ENCODE peak calls at places on chromosomes 1 and 21, in seven cellular contexts. One of them, this sample, is unnamed.

GRCh38 chr1:231808116-231808515 is 181.5 kb downstream of the DISC1 start:
- DNase-seq in HuH-7.5: no peak
- DNase-seq in erythroblast: no peak
- DNase-seq in astrocyte of the spinal cord: no peak
- DNase-seq in T follicular helper cell: no peak
- DNase-seq in Panc1: no peak
- DNase-seq in iris pigment epithelial cell: no peak
- DNase-seq in this sample: no peak

GRCh38 chr1:184242507-184242943 is 144.3 kb upstream of the C1orf21 start:
- DNase-seq in erythroblast: peak; percentile 27
- DNase-seq in astrocyte of the spinal cord: peak; percentile 61
- DNase-seq in HuH-7.5: no peak
- DNase-seq in Panc1: no peak
- DNase-seq in iris pigment epithelial cell: peak; percentile 86
- DNase-seq in T follicular helper cell: no peak
- DNase-seq in this sample: no peak

GRCh38 chr1:160128636-160129035 is 13.1 kb downstream of the ATP1A2 start:
- DNase-seq in Panc1: no peak
- DNase-seq in astrocyte of the spinal cord: no peak
- DNase-seq in erythroblast: no peak
- DNase-seq in iris pigment epithelial cell: no peak
- DNase-seq in T follicular helper cell: no peak
- DNase-seq in HuH-7.5: no peak
- DNase-seq in this sample: no peak

GRCh38 chr1:94660994-94661393 is 119.4 kb upstream of the F3 start:
- DNase-seq in Panc1: no peak
- DNase-seq in HuH-7.5: no peak
- DNase-seq in astrocyte of the spinal cord: no peak
- DNase-seq in T follicular helper cell: no peak
- DNase-seq in erythroblast: no peak
- DNase-seq in iris pigment epithelial cell: no peak
- DNase-seq in this sample: no peak

GRCh38 chr1:27650527-27651175 is 15.7 kb upstream of the FGR start:
- DNase-seq in Panc1: no peak
- DNase-seq in astrocyte of the spinal cord: peak; percentile 68
- DNase-seq in T follicular helper cell: no peak
- DNase-seq in erythroblast: no peak
- DNase-seq in iris pigment epithelial cell: peak; percentile 59
- DNase-seq in HuH-7.5: no peak
- DNase-seq in this sample: peak; percentile 55

GRCh38 chr1:167092653-167093052 is 1.2 kb upstream of the STYXL2 start:
- DNase-seq in erythroblast: no peak
- DNase-seq in astrocyte of the spinal cord: no peak
- DNase-seq in Panc1: no peak
- DNase-seq in T follicular helper cell: no peak
- DNase-seq in HuH-7.5: no peak
- DNase-seq in iris pigment epithelial cell: no peak
- DNase-seq in this sample: no peak

GRCh38 chr21:37742532-37742931 is 173.7 kb downstream of the KCNJ6 start:
- DNase-seq in Panc1: no peak
- DNase-seq in astrocyte of the spinal cord: no peak
- DNase-seq in HuH-7.5: no peak
- DNase-seq in T follicular helper cell: no peak
- DNase-seq in iris pigment epithelial cell: peak; percentile 7
- DNase-seq in erythroblast: no peak
- DNase-seq in this sample: no peak

GRCh38 chr1:5647226-5647625 is 345.0 kb downstream of the NPHP4 start:
- DNase-seq in HuH-7.5: no peak
- DNase-seq in astrocyte of the spinal cord: no peak
- DNase-seq in erythroblast: no peak
- DNase-seq in Panc1: no peak
- DNase-seq in iris pigment epithelial cell: no peak
- DNase-seq in T follicular helper cell: no peak
- DNase-seq in this sample: no peak

GRCh38 chr1:43708006-43708412 is 673 bp downstream of the ST3GAL3 start:
- DNase-seq in T follicular helper cell: no peak
- DNase-seq in Panc1: no peak
- DNase-seq in erythroblast: no peak
- DNase-seq in astrocyte of the spinal cord: peak; percentile 56
- DNase-seq in iris pigment epithelial cell: peak; percentile 62
- DNase-seq in HuH-7.5: no peak
- DNase-seq in this sample: no peak

GRCh38 chr21:39007985-39008384 is 175.3 kb downstream of the PSMG1 start:
- DNase-seq in T follicular helper cell: no peak
- DNase-seq in HuH-7.5: no peak
- DNase-seq in iris pigment epithelial cell: no peak
- DNase-seq in Panc1: no peak
- DNase-seq in astrocyte of the spinal cord: no peak
- DNase-seq in erythroblast: no peak
- DNase-seq in this sample: no peak

GRCh38 chr1:66998972-66999371 is 55.0 kb downstream of the SLC35D1 start:
- DNase-seq in Panc1: no peak
- DNase-seq in erythroblast: no peak
- DNase-seq in astrocyte of the spinal cord: no peak
- DNase-seq in iris pigment epithelial cell: peak; percentile 76
- DNase-seq in HuH-7.5: no peak
- DNase-seq in T follicular helper cell: no peak
- DNase-seq in this sample: no peak